ENCODE peak calls at places on chromosomes 13 and 19, in ten cellular contexts. A is HAP-1; V is right atrium auricular region; J is CD4-positive, alpha-beta memory T cell; N is lower lobe of right lung; X is suprapubic skin; T is colonic mucosa; G is IMR-90; M is CD8-positive, alpha-beta memory T cell; D is heart left ventricle. H is an unnamed sample.

GRCh38 chr13:106177146-106177545 is 358.3 kb downstream of the EFNB2 start:
- DNase-seq in A (no peak), V (no peak), J (no peak), N (no peak), X (no peak), T (no peak), G (no peak), M (no peak), D (no peak), H (no peak)

GRCh38 chr13:29947839-29948238 is 97.4 kb upstream of the UBL3 start:
- DNase-seq in A (no peak), V (no peak), J (no peak), N (no peak), X (no peak), T (no peak), G (no peak), M (no peak), D (no peak), H (no peak)

GRCh38 chr19:13100031-13100588 is 2.5 kb downstream of the LYL1 start:
- DNase-seq in A (no peak), V (no peak), J (peak; percentile 61), N (no peak), X (no peak), T (no peak), G (no peak), M (peak; percentile 86), D (peak; percentile 28), H (peak; percentile 43)

GRCh38 chr13:24777171-24777570 is 13.2 kb downstream of the RNF17 start:
- DNase-seq in A (no peak), V (no peak), J (no peak), N (no peak), X (no peak), T (no peak), G (no peak), M (no peak), D (no peak), H (no peak)

GRCh38 chr13:61900033-61900432 is 484.4 kb upstream of the PCDH20 start:
- DNase-seq in A (no peak), V (no peak), J (no peak), N (no peak), X (no peak), T (no peak), G (no peak), M (no peak), D (no peak), H (no peak)

GRCh38 chr19:47610546-47610894 is 1.6 kb downstream of the BICRA start:
- DNase-seq in A (no peak), V (no peak), J (no peak), N (no peak), X (no peak), T (no peak), G (no peak), M (no peak), D (no peak), H (no peak)

GRCh38 chr19:48627865-48628314 is 8.6 kb downstream of the SPHK2 start:
- DNase-seq in A (no peak), V (no peak), J (no peak), N (no peak), X (no peak), T (no peak), G (no peak), M (no peak), D (no peak), H (no peak)

GRCh38 chr13:27830010-27830409 is 37.7 kb downstream of the GSX1 start:
- DNase-seq in A (peak; percentile 82), V (peak; percentile 57), J (peak; percentile 52), N (peak; percentile 71), X (no peak), T (peak; percentile 67), G (no peak), M (peak; percentile 54), D (peak; percentile 33), H (peak; percentile 65)

GRCh38 chr13:42073683-42074082 is 25.2 kb downstream of the DGKH start:
- DNase-seq in A (no peak), V (no peak), J (no peak), N (no peak), X (no peak), T (no peak), G (no peak), M (no peak), D (no peak), H (no peak)

GRCh38 chr19:13622727-13623126 is 116.4 kb upstream of the CACNA1A start:
- DNase-seq in A (no peak), V (no peak), J (no peak), N (no peak), X (no peak), T (no peak), G (no peak), M (no peak), D (no peak), H (no peak)

GRCh38 chr13:91661692-91662490 is 263.5 kb downstream of the GPC5 start:
- DNase-seq in A (no peak), V (no peak), J (no peak), N (no peak), X (no peak), T (no peak), G (no peak), M (no peak), D (no peak), H (no peak)

GRCh38 chr19:7861619-7862412 is 12.4 kb downstream of the PRR36 start:
- DNase-seq in A (no peak), V (no peak), J (no peak), N (no peak), X (no peak), T (no peak), G (no peak), M (no peak), D (no peak), H (no peak)

GRCh38 chr13:21703846-21704245 is 33.0 kb downstream of the FGF9 start:
- DNase-seq in A (no peak), V (no peak), J (no peak), N (no peak), X (no peak), T (no peak), G (no peak), M (no peak), D (no peak), H (no peak)

GRCh38 chr13:50485979-50486935 is 357.2 kb downstream of the DLEU7 start:
- DNase-seq in A (no peak), V (no peak), J (no peak), N (no peak), X (no peak), T (no peak), G (peak; percentile 22), M (no peak), D (no peak), H (no peak)

GRCh38 chr19:19206938-19207337 is 3.7 kb upstream of the NR2C2AP start:
- DNase-seq in A (no peak), V (no peak), J (no peak), N (no peak), X (no peak), T (no peak), G (no peak), M (no peak), D (no peak), H (no peak)

GRCh38 chr19:19204181-19204580 is 967 bp upstream of the NR2C2AP start:
- DNase-seq in A (no peak), V (no peak), J (no peak), N (no peak), X (no peak), T (no peak), G (no peak), M (no peak), D (no peak), H (no peak)

GRCh38 chr19:19203012-19203856 is at the start of gene NR2C2AP:
- DNase-seq in A (peak; percentile 96), V (peak; percentile 93), J (peak; percentile 90), N (peak; percentile 95), X (peak; percentile 97), T (peak; percentile 96), G (peak; percentile 83), M (peak; percentile 92), D (peak; percentile 96), H (peak; percentile 90)

GRCh38 chr19:19207637-19208582 is 3.8 kb upstream of the NCAN start:
- DNase-seq in A (no peak), V (no peak), J (no peak), N (no peak), X (no peak), T (peak; percentile 40), G (no peak), M (no peak), D (no peak), H (no peak)

GRCh38 chr19:19205416-19206410 is 2.5 kb upstream of the NR2C2AP start:
- DNase-seq in A (no peak), V (no peak), J (no peak), N (no peak), X (no peak), T (no peak), G (no peak), M (no peak), D (no peak), H (no peak)
- H3K27me3 ChIP-seq in A (no peaks in the 10 kb centered on the region), V (no peaks in the 10 kb centered on the region), J (no peaks in the 10 kb centered on the region), N (peaks cover 5% of the 10 kb centered on the region), X (peaks cover 8% of the 10 kb centered on the region), T (no peaks in the 10 kb centered on the region), G (peaks cover 10% of the 10 kb centered on the region), M (no peaks in the 10 kb centered on the region), D (no peaks in the 10 kb centered on the region), H (no peaks in the 10 kb centered on the region)

GRCh38 chr19:41535029-41535622 is 40.8 kb upstream of the CEACAM21 start:
- DNase-seq in A (no peak), V (no peak), J (no peak), N (no peak), X (no peak), T (no peak), G (no peak), M (no peak), D (no peak), H (no peak)
- H3K4me1 ChIP-seq in A (no peaks in the 10 kb centered on the region), V (no peaks in the 10 kb centered on the region), J (peaks cover 53% of the 10 kb centered on the region), N (peaks cover 52% of the 10 kb centered on the region), X (peaks cover 27% of the 10 kb centered on the region), T (no peaks in the 10 kb centered on the region), G (no peaks in the 10 kb centered on the region), M (peaks cover 46% of the 10 kb centered on the region), D (peaks cover 5% of the 10 kb centered on the region), H (peaks cover 23% of the 10 kb centered on the region)

GRCh38 chr19:38400361-38400760 is 2.5 kb upstream of the FAM98C start:
- DNase-seq in A (no peak), V (no peak), J (no peak), N (no peak), X (no peak), T (no peak), G (no peak), M (no peak), D (no peak), H (no peak)
- H3K27me3 ChIP-seq in A (no peaks in the 10 kb centered on the region), V (no peaks in the 10 kb centered on the region), J (no peaks in the 10 kb centered on the region), N (peaks cover 46% of the 10 kb centered on the region), X (peaks cover 32% of the 10 kb centered on the region), T (peaks cover 8% of the 10 kb centered on the region), G (no peaks in the 10 kb centered on the region), M (no peaks in the 10 kb centered on the region), D (peaks cover 13% of the 10 kb centered on the region), H (no peaks in the 10 kb centered on the region)

DNA sequence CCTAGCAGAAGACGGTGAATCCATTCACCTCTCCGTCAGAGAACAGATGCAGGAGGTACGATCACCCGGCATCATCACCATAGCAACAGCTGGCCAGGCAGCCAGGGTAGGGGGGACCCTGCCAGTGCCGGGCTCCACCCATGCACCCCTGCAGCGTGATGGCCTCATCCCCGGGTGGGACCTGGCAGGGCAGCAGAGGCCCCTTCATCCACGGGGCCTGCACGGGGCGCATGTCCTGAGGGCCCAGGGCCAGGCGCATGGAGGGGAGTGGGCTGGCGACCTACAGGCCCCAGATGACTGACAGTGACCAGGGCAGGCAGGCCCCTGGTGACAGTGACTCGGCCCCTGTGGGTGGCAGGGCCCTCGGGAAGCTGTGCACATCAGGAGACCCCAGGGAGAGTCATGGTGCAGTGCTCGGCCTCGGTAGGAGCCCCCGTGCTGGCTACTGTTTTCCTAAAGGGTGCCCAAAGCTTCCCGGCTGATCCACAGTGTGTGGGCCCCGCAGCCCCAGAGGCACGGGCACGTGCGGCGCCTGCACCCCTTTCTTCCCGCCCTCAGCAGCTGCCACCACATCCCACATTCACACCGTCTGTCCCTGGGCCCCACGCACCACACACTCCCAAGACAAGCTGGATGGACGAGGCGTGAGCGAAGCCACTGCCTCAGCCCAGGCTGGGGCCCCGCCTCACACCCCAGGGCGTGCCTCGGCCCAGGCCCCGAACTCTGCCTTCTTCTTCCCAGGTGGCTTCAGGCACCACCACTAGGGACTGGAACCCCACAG is 4.8 kb downstream of the RNF126 start:
- DNase-seq in A (no peak), V (no peak), J (no peak), N (no peak), X (no peak), T (no peak), G (no peak), M (no peak), D (no peak), H (no peak)
- H3K4me1 ChIP-seq in A (peaks cover 7% of the 10 kb centered on the region), V (no peaks in the 10 kb centered on the region), J (peaks cover 65% of the 10 kb centered on the region), N (peaks cover 46% of the 10 kb centered on the region), X (peaks cover 66% of the 10 kb centered on the region), T (peaks cover 28% of the 10 kb centered on the region), G (peaks cover 9% of the 10 kb centered on the region), M (peaks cover 54% of the 10 kb centered on the region), D (peaks cover 69% of the 10 kb centered on the region), H (peaks cover 41% of the 10 kb centered on the region)